ENCODE peak calls at places on chromosome 1, in five cellular contexts. One of them, this sample, is unnamed.

GRCh38 chr1:162196387-162196786 is 126.9 kb downstream of the NOS1AP start:
- DNase-seq in MM.1S: no peak
- DNase-seq in PC-3: no peak
- DNase-seq in HCT116: no peak
- DNase-seq in fibroblast of lung: no peak
- DNase-seq in this sample: no peak

GRCh38 chr1:82515650-82516049 is 714.9 kb downstream of the ADGRL2 start:
- DNase-seq in MM.1S: no peak
- DNase-seq in PC-3: no peak
- DNase-seq in HCT116: no peak
- DNase-seq in fibroblast of lung: peak
- DNase-seq in this sample: no peak

GRCh38 chr1:21666572-21667320 is 2.4 kb downstream of the RAP1GAP start:
- DNase-seq in MM.1S: no peak
- DNase-seq in PC-3: no peak
- DNase-seq in HCT116: no peak
- DNase-seq in fibroblast of lung: no peak
- DNase-seq in this sample: no peak

GRCh38 chr1:80450711-80451110 is 1350.0 kb upstream of the ADGRL2 start:
- DNase-seq in MM.1S: no peak
- DNase-seq in PC-3: peak
- DNase-seq in HCT116: no peak
- DNase-seq in fibroblast of lung: no peak
- DNase-seq in this sample: no peak

GRCh38 chr1:81558291-81559076 is 242.2 kb upstream of the ADGRL2 start:
- DNase-seq in MM.1S: no peak
- DNase-seq in PC-3: peak
- DNase-seq in HCT116: no peak
- DNase-seq in fibroblast of lung: no peak
- DNase-seq in this sample: no peak

GRCh38 chr1:213519098-213519497 is 468.1 kb downstream of the RPS6KC1 start:
- DNase-seq in MM.1S: no peak
- DNase-seq in PC-3: no peak
- DNase-seq in HCT116: no peak
- DNase-seq in fibroblast of lung: no peak
- DNase-seq in this sample: no peak

GRCh38 chr1:173489149-173489600 is 12.0 kb downstream of the PRDX6 start:
- DNase-seq in MM.1S: no peak
- DNase-seq in PC-3: peak
- DNase-seq in HCT116: no peak
- DNase-seq in fibroblast of lung: no peak
- DNase-seq in this sample: no peak

GRCh38 chr1:56586502-56586901 is 7.1 kb upstream of the PLPP3 start:
- DNase-seq in MM.1S: no peak
- DNase-seq in PC-3: no peak
- DNase-seq in HCT116: no peak
- DNase-seq in fibroblast of lung: no peak
- DNase-seq in this sample: no peak

GRCh38 chr1:192805832-192806323 is 3.0 kb upstream of the RGS2 start:
- DNase-seq in MM.1S: peak
- DNase-seq in PC-3: peak
- DNase-seq in HCT116: peak
- DNase-seq in fibroblast of lung: peak
- DNase-seq in this sample: peak

GRCh38 chr1:65694933-65695332 is 97.8 kb upstream of the PDE4B start:
- DNase-seq in MM.1S: no peak
- DNase-seq in PC-3: no peak
- DNase-seq in HCT116: no peak
- DNase-seq in fibroblast of lung: no peak
- DNase-seq in this sample: no peak

GRCh38 chr1:28591708-28592313 is at the start of gene RAB42:
- DNase-seq in MM.1S: no peak
- DNase-seq in PC-3: no peak
- DNase-seq in HCT116: no peak
- DNase-seq in fibroblast of lung: peak
- DNase-seq in this sample: no peak

GRCh38 chr1:96962807-96963206 is 241.2 kb downstream of the PTBP2 start:
- DNase-seq in MM.1S: no peak
- DNase-seq in PC-3: peak
- DNase-seq in HCT116: no peak
- DNase-seq in fibroblast of lung: peak
- DNase-seq in this sample: no peak

GRCh38 chr1:164707868-164708331 is 148.9 kb downstream of the PBX1 start:
- DNase-seq in MM.1S: no peak
- DNase-seq in PC-3: peak
- DNase-seq in HCT116: peak
- DNase-seq in fibroblast of lung: peak
- DNase-seq in this sample: no peak

GRCh38 chr1:12433323-12434053 is 184.5 kb downstream of the DHRS3 start:
- DNase-seq in MM.1S: no peak
- DNase-seq in PC-3: peak
- DNase-seq in HCT116: peak
- DNase-seq in fibroblast of lung: peak
- DNase-seq in this sample: no peak

GRCh38 chr1:244205171-244205570 is 154.1 kb downstream of the ZBTB18 start:
- DNase-seq in MM.1S: no peak
- DNase-seq in PC-3: no peak
- DNase-seq in HCT116: no peak
- DNase-seq in fibroblast of lung: no peak
- DNase-seq in this sample: no peak

GRCh38 chr1:33295450-33296081 is 25.3 kb downstream of the A3GALT2 start:
- DNase-seq in MM.1S: peak
- DNase-seq in PC-3: peak
- DNase-seq in HCT116: peak
- DNase-seq in fibroblast of lung: peak
- DNase-seq in this sample: peak

GRCh38 chr1:150575518-150576366 is 3.7 kb downstream of the MCL1 start:
- DNase-seq in MM.1S: no peak
- DNase-seq in PC-3: no peak
- DNase-seq in HCT116: no peak
- DNase-seq in fibroblast of lung: peak
- DNase-seq in this sample: no peak

GRCh38 chr1:25051504-25051903 is 121.4 kb upstream of the RUNX3 start:
- DNase-seq in MM.1S: no peak
- DNase-seq in PC-3: no peak
- DNase-seq in HCT116: no peak
- DNase-seq in fibroblast of lung: no peak
- DNase-seq in this sample: no peak

GRCh38 chr1:182292193-182292741 is 99.3 kb downstream of the GLUL start:
- DNase-seq in MM.1S: no peak
- DNase-seq in PC-3: no peak
- DNase-seq in HCT116: no peak
- DNase-seq in fibroblast of lung: no peak
- DNase-seq in this sample: no peak

GRCh38 chr1:45009956-45010854 is 919 bp downstream of the HECTD3 start:
- DNase-seq in MM.1S: peak
- DNase-seq in PC-3: peak
- DNase-seq in HCT116: no peak
- DNase-seq in fibroblast of lung: no peak
- DNase-seq in this sample: no peak

GRCh38 chr1:205536759-205537361 is 32.4 kb downstream of the CDK18 start:
- DNase-seq in MM.1S: no peak
- DNase-seq in PC-3: peak
- DNase-seq in HCT116: no peak
- DNase-seq in fibroblast of lung: no peak
- DNase-seq in this sample: no peak

GRCh38 chr1:176609556-176610408 is 146.8 kb downstream of the PAPPA2 start:
- DNase-seq in MM.1S: no peak
- DNase-seq in PC-3: no peak
- DNase-seq in HCT116: no peak
- DNase-seq in fibroblast of lung: no peak
- DNase-seq in this sample: no peak

GRCh38 chr1:227447531-227447990 is 115.8 kb upstream of the ZNF678 start:
- DNase-seq in MM.1S: no peak
- DNase-seq in PC-3: peak
- DNase-seq in HCT116: no peak
- DNase-seq in fibroblast of lung: peak
- DNase-seq in this sample: no peak

GRCh38 chr1:185694081-185694480 is 40.1 kb upstream of the HMCN1 start:
- DNase-seq in MM.1S: peak
- DNase-seq in PC-3: no peak
- DNase-seq in HCT116: no peak
- DNase-seq in fibroblast of lung: peak
- DNase-seq in this sample: no peak

GRCh38 chr1:85343612-85344255 is 67.3 kb upstream of the BCL10 start:
- DNase-seq in MM.1S: no peak
- DNase-seq in PC-3: peak
- DNase-seq in HCT116: no peak
- DNase-seq in fibroblast of lung: peak
- DNase-seq in this sample: no peak

GRCh38 chr1:24236170-24237045 is 49.3 kb upstream of the IFNLR1 start:
- DNase-seq in MM.1S: no peak
- DNase-seq in PC-3: peak
- DNase-seq in HCT116: peak
- DNase-seq in fibroblast of lung: peak
- DNase-seq in this sample: peak

GRCh38 chr1:210558302-210558701 is 229.6 kb downstream of the HHAT start:
- DNase-seq in MM.1S: no peak
- DNase-seq in PC-3: no peak
- DNase-seq in HCT116: no peak
- DNase-seq in fibroblast of lung: no peak
- DNase-seq in this sample: no peak

GRCh38 chr1:177975588-177976495 is 6.0 kb upstream of the SEC16B start:
- DNase-seq in MM.1S: no peak
- DNase-seq in PC-3: no peak
- DNase-seq in HCT116: no peak
- DNase-seq in fibroblast of lung: peak
- DNase-seq in this sample: peak

GRCh38 chr1:63413394-63413793 is 46.0 kb downstream of the ALG6 start:
- DNase-seq in MM.1S: no peak
- DNase-seq in PC-3: no peak
- DNase-seq in HCT116: no peak
- DNase-seq in fibroblast of lung: no peak
- DNase-seq in this sample: no peak

GRCh38 chr1:15328785-15329480 is 80.8 kb upstream of the EFHD2 start:
- DNase-seq in MM.1S: no peak
- DNase-seq in PC-3: no peak
- DNase-seq in HCT116: no peak
- DNase-seq in fibroblast of lung: peak
- DNase-seq in this sample: no peak

GRCh38 chr1:109206324-109206723 is 7.4 kb upstream of the SARS1 start:
- DNase-seq in MM.1S: no peak
- DNase-seq in PC-3: no peak
- DNase-seq in HCT116: no peak
- DNase-seq in fibroblast of lung: no peak
- DNase-seq in this sample: no peak

GRCh38 chr1:46394108-46394871 is at the start of gene FAAH:
- DNase-seq in MM.1S: peak
- DNase-seq in PC-3: no peak
- DNase-seq in HCT116: peak
- DNase-seq in fibroblast of lung: peak
- DNase-seq in this sample: no peak
- TF ChIP-seq EZH2 in MM.1S: no peak
- TF ChIP-seq EZH2 in PC-3: no peak
- TF ChIP-seq EZH2 in HCT116: no peak
- TF ChIP-seq EZH2 in fibroblast of lung: peak
- TF ChIP-seq EZH2 in this sample: no peak

GRCh38 chr1:46448109-46448911 is 41.3 kb upstream of the DMBX1 start:
- DNase-seq in MM.1S: no peak
- DNase-seq in PC-3: no peak
- DNase-seq in HCT116: no peak
- DNase-seq in fibroblast of lung: no peak
- DNase-seq in this sample: no peak
- TF ChIP-seq EZH2 in MM.1S: peak
- TF ChIP-seq EZH2 in PC-3: no peak
- TF ChIP-seq EZH2 in HCT116: no peak
- TF ChIP-seq EZH2 in fibroblast of lung: peak
- TF ChIP-seq EZH2 in this sample: peak

DNA sequence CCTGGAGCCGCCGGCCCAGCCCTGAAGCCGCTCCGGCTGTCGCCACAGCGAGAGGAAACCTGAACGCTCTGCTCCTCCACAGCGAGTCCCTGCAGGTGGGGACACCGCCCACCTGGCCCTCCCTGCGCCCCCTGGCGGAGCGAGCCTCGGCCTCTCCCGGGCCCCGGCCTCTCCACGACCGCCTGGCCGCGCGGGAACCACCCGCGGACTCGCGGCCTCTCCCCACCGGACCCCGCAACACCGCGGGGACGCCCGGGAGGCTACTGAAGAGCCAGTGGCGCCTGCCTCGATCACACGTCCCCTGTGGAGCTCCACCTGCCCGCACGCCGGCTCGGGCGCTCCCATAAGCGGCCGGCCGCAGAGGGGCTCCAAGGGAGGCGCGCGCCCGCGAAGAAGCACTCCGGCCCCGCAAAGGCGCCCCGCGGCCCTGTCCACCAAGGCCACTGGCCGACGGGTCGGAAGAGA is 109.6 kb downstream of the KCNN3 start:
- DNase-seq in MM.1S: no peak
- DNase-seq in PC-3: peak
- DNase-seq in HCT116: peak
- DNase-seq in fibroblast of lung: no peak
- DNase-seq in this sample: no peak
- TF ChIP-seq EZH2 in MM.1S: no peak
- TF ChIP-seq EZH2 in PC-3: no peak
- TF ChIP-seq EZH2 in HCT116: no peak
- TF ChIP-seq EZH2 in fibroblast of lung: peak
- TF ChIP-seq EZH2 in this sample: no peak

GRCh38 chr1:230425252-230426061 is 675 bp downstream of the PGBD5 start:
- DNase-seq in MM.1S: peak
- DNase-seq in PC-3: no peak
- DNase-seq in HCT116: no peak
- DNase-seq in fibroblast of lung: no peak
- DNase-seq in this sample: no peak
- TF ChIP-seq EZH2 in MM.1S: no peak
- TF ChIP-seq EZH2 in PC-3: peak
- TF ChIP-seq EZH2 in HCT116: no peak
- TF ChIP-seq EZH2 in fibroblast of lung: peak
- TF ChIP-seq EZH2 in this sample: peak

DNA sequence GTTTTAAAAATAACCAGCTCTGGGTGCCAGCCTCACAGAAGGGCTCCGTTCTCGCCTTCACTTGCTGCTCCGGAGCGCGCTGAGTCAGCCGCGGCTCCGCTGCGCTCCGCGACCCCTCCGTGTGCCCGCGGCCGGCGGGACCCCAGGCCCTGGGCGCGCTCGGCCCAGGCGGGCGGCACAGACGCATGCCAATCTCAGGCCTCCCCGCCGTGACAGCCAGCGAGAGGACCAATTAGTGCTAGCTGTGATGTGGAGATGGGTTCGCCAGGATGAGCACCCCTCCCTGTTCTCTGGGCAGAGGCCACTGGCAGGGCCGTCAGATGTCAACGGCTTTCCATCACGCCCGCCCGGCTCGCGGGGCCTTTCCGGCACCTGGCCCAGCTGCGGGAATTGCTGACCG is 293.8 kb downstream of the SPATA17 start:
- DNase-seq in MM.1S: no peak
- DNase-seq in PC-3: no peak
- DNase-seq in HCT116: no peak
- DNase-seq in fibroblast of lung: no peak
- DNase-seq in this sample: no peak
- TF ChIP-seq EZH2 in MM.1S: no peak
- TF ChIP-seq EZH2 in PC-3: no peak
- TF ChIP-seq EZH2 in HCT116: no peak
- TF ChIP-seq EZH2 in fibroblast of lung: no peak
- TF ChIP-seq EZH2 in this sample: peak

DNA sequence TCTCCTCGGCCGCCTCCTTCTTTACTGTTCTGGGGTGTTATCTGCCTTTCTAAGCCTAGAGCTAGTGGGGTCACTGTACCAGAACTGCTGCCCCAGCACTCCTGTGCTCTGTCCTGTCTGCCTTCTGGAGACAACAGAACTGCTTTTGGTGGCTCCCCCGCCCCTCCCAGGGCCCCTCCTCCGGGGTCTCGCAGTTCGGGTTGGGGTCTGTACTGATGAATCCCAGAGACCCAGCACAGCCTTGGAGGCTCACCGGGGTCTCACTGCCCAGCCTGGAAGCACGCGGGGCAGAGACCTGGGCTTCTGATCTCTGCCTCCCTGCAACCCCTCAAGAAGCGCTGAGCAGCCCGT is 3.2 kb upstream of the PLEKHA6 start:
- DNase-seq in MM.1S: no peak
- DNase-seq in PC-3: no peak
- DNase-seq in HCT116: no peak
- DNase-seq in fibroblast of lung: no peak
- DNase-seq in this sample: no peak
- TF ChIP-seq EZH2 in MM.1S: no peak
- TF ChIP-seq EZH2 in PC-3: no peak
- TF ChIP-seq EZH2 in HCT116: no peak
- TF ChIP-seq EZH2 in fibroblast of lung: no peak
- TF ChIP-seq EZH2 in this sample: no peak